ENCODE peak calls at places on chromosomes 4 and X, in five cellular contexts. F, V, B, Y and I are unnamed samples.

GRCh38 chrX:87975365-87975764 is 457.8 kb downstream of the KLHL4 start:
- DNase-seq in V (no peak), B (no peak), F (no peak), Y (no peak), I (no peak)

GRCh38 chrX:69037786-69038185 is 127.5 kb downstream of the PJA1 start:
- DNase-seq in Y (no peak), F (no peak), V (no peak), B (no peak), I (no peak)

GRCh38 chrX:130770615-130771014 is 132.4 kb downstream of the ENOX2 start:
- DNase-seq in Y (no peak), V (peak; percentile 81), F (peak; percentile 29), B (no peak), I (no peak)

GRCh38 chr4:71411976-71412375 is 73.2 kb downstream of the SLC4A4 start:
- DNase-seq in F (no peak), V (peak; percentile 3), B (no peak), Y (no peak), I (no peak)

GRCh38 chr4:94802091-94802490 is 44.3 kb downstream of the BMPR1B start:
- DNase-seq in F (no peak), B (no peak), V (no peak), Y (no peak), I (no peak)

GRCh38 chrX:107758231-107758766 is 17.3 kb downstream of the TSC22D3 start:
- DNase-seq in Y (no peak), B (no peak), F (no peak), V (no peak), I (no peak)

GRCh38 chr4:183637461-183637860 is 21.5 kb downstream of the RWDD4 start:
- DNase-seq in F (no peak), V (peak; percentile 55), B (no peak), Y (no peak), I (no peak)

GRCh38 chrX:153401133-153401764 is at the start of gene PNMA6E:
- DNase-seq in F (no peak), B (no peak), Y (no peak), V (no peak), I (no peak)

GRCh38 chrX:19585370-19586082 is 70.2 kb upstream of the MAP3K15 start:
- DNase-seq in Y (no peak), F (no peak), V (no peak), B (no peak), I (no peak)

GRCh38 chrX:104041003-104041402 is 1.2 kb downstream of the H2BW2 start:
- DNase-seq in Y (no peak), V (no peak), F (no peak), B (no peak), I (no peak)

GRCh38 chr4:88320780-88321373 is 36.5 kb upstream of the PPM1K start:
- DNase-seq in V (peak; percentile 3), F (peak; percentile 91), B (no peak), Y (peak; percentile 3), I (no peak)

GRCh38 chr4:8736083-8736825 is 135.4 kb downstream of the HMX1 start:
- DNase-seq in V (no peak), F (no peak), Y (no peak), B (no peak), I (no peak)

GRCh38 chr4:105184316-105184988 is 37.8 kb downstream of the TET2 start:
- DNase-seq in V (no peak), B (no peak), Y (no peak), F (no peak), I (no peak)

GRCh38 chr4:162422312-162422711 is 258.5 kb upstream of the FSTL5 start:
- DNase-seq in Y (no peak), F (no peak), B (no peak), V (no peak), I (no peak)

GRCh38 chrX:108359811-108360602 is 78.2 kb downstream of the COL4A6 start:
- DNase-seq in F (no peak), V (peak; percentile 30), Y (no peak), B (no peak), I (no peak)

GRCh38 chr4:147731611-147732515 is at the start of gene ARHGAP10:
- DNase-seq in Y (peak; percentile 63), B (peak; percentile 47), V (peak; percentile 85), F (peak; percentile 50), I (peak; percentile 64)

GRCh38 chrX:134782796-134783195 is 124.5 kb upstream of the PLAC1 start:
- DNase-seq in F (peak; percentile 13), V (peak; percentile 64), B (no peak), Y (no peak), I (no peak)